ENCODE peak calls at places on chromosomes 4 and X, in eight cellular contexts. One of them, this sample, is unnamed.

GRCh38 chr4:146335763-146336412 is 121.5 kb downstream of the REELD1 start:
- DNase-seq in activated CD4-positive, CD25-positive, alpha-beta regulatory T cell: no peak
- DNase-seq in COR-L47: peak; percentile 14
- DNase-seq in heart left ventricle: no peak
- DNase-seq in stimulated activated CD4-positive, alpha-beta T cell treated with anti-CD3 and anti-CD28 coated beads, Interleukin-12 subunit alpha, Interleukin-12 subunit beta, amount 100 ng/mL, for 24 hours: no peak
- DNase-seq in NCI-H510A: no peak
- DNase-seq in HFF-Myc: no peak
- DNase-seq in cardiac septum: no peak
- DNase-seq in this sample: no peak

GRCh38 chrX:6574762-6575161 is 39.8 kb upstream of the VCX3A start:
- DNase-seq in activated CD4-positive, CD25-positive, alpha-beta regulatory T cell: no peak
- DNase-seq in COR-L47: no peak
- DNase-seq in heart left ventricle: no peak
- DNase-seq in stimulated activated CD4-positive, alpha-beta T cell treated with anti-CD3 and anti-CD28 coated beads, Interleukin-12 subunit alpha, Interleukin-12 subunit beta, amount 100 ng/mL, for 24 hours: no peak
- DNase-seq in NCI-H510A: no peak
- DNase-seq in HFF-Myc: no peak
- DNase-seq in cardiac septum: no peak
- DNase-seq in this sample: no peak

GRCh38 chrX:21493226-21493850 is 119.1 kb downstream of the CNKSR2 start:
- DNase-seq in activated CD4-positive, CD25-positive, alpha-beta regulatory T cell: no peak
- DNase-seq in COR-L47: no peak
- DNase-seq in heart left ventricle: no peak
- DNase-seq in stimulated activated CD4-positive, alpha-beta T cell treated with anti-CD3 and anti-CD28 coated beads, Interleukin-12 subunit alpha, Interleukin-12 subunit beta, amount 100 ng/mL, for 24 hours: no peak
- DNase-seq in NCI-H510A: no peak
- DNase-seq in HFF-Myc: no peak
- DNase-seq in cardiac septum: no peak
- DNase-seq in this sample: no peak

GRCh38 chr4:14880805-14881204 is 121.5 kb upstream of the CPEB2 start:
- DNase-seq in activated CD4-positive, CD25-positive, alpha-beta regulatory T cell: no peak
- DNase-seq in COR-L47: no peak
- DNase-seq in heart left ventricle: no peak
- DNase-seq in stimulated activated CD4-positive, alpha-beta T cell treated with anti-CD3 and anti-CD28 coated beads, Interleukin-12 subunit alpha, Interleukin-12 subunit beta, amount 100 ng/mL, for 24 hours: no peak
- DNase-seq in NCI-H510A: no peak
- DNase-seq in HFF-Myc: no peak
- DNase-seq in cardiac septum: no peak
- DNase-seq in this sample: no peak

GRCh38 chrX:44705817-44706551 is 137.8 kb upstream of the DUSP21 start:
- DNase-seq in activated CD4-positive, CD25-positive, alpha-beta regulatory T cell: no peak
- DNase-seq in COR-L47: no peak
- DNase-seq in heart left ventricle: no peak
- DNase-seq in stimulated activated CD4-positive, alpha-beta T cell treated with anti-CD3 and anti-CD28 coated beads, Interleukin-12 subunit alpha, Interleukin-12 subunit beta, amount 100 ng/mL, for 24 hours: no peak
- DNase-seq in NCI-H510A: no peak
- DNase-seq in HFF-Myc: peak; percentile 0
- DNase-seq in cardiac septum: no peak
- DNase-seq in this sample: no peak

GRCh38 chrX:19883878-19884277 is 3.5 kb downstream of the SH3KBP1 start:
- DNase-seq in activated CD4-positive, CD25-positive, alpha-beta regulatory T cell: no peak
- DNase-seq in COR-L47: no peak
- DNase-seq in heart left ventricle: no peak
- DNase-seq in stimulated activated CD4-positive, alpha-beta T cell treated with anti-CD3 and anti-CD28 coated beads, Interleukin-12 subunit alpha, Interleukin-12 subunit beta, amount 100 ng/mL, for 24 hours: no peak
- DNase-seq in NCI-H510A: no peak
- DNase-seq in HFF-Myc: no peak
- DNase-seq in cardiac septum: no peak
- DNase-seq in this sample: no peak

GRCh38 chrX:39752820-39753219 is 344.9 kb downstream of the BCOR start:
- DNase-seq in activated CD4-positive, CD25-positive, alpha-beta regulatory T cell: no peak
- DNase-seq in COR-L47: peak; percentile 39
- DNase-seq in heart left ventricle: peak; percentile 46
- DNase-seq in stimulated activated CD4-positive, alpha-beta T cell treated with anti-CD3 and anti-CD28 coated beads, Interleukin-12 subunit alpha, Interleukin-12 subunit beta, amount 100 ng/mL, for 24 hours: no peak
- DNase-seq in NCI-H510A: peak; percentile 45
- DNase-seq in HFF-Myc: no peak
- DNase-seq in cardiac septum: no peak
- DNase-seq in this sample: no peak

GRCh38 chrX:125402807-125403206 is 83.1 kb downstream of the TEX13C start:
- DNase-seq in activated CD4-positive, CD25-positive, alpha-beta regulatory T cell: no peak
- DNase-seq in COR-L47: no peak
- DNase-seq in heart left ventricle: no peak
- DNase-seq in stimulated activated CD4-positive, alpha-beta T cell treated with anti-CD3 and anti-CD28 coated beads, Interleukin-12 subunit alpha, Interleukin-12 subunit beta, amount 100 ng/mL, for 24 hours: no peak
- DNase-seq in NCI-H510A: no peak
- DNase-seq in HFF-Myc: no peak
- DNase-seq in cardiac septum: no peak
- DNase-seq in this sample: no peak

GRCh38 chr4:87150498-87151261 is 69.7 kb downstream of the KLHL8 start:
- DNase-seq in activated CD4-positive, CD25-positive, alpha-beta regulatory T cell: peak; percentile 4
- DNase-seq in COR-L47: peak; percentile 62
- DNase-seq in heart left ventricle: peak; percentile 46
- DNase-seq in stimulated activated CD4-positive, alpha-beta T cell treated with anti-CD3 and anti-CD28 coated beads, Interleukin-12 subunit alpha, Interleukin-12 subunit beta, amount 100 ng/mL, for 24 hours: peak; percentile 10
- DNase-seq in NCI-H510A: no peak
- DNase-seq in HFF-Myc: peak; percentile 70
- DNase-seq in cardiac septum: no peak
- DNase-seq in this sample: no peak

GRCh38 chrX:52217494-52218160 is 32.9 kb downstream of the MAGED4 start:
- DNase-seq in activated CD4-positive, CD25-positive, alpha-beta regulatory T cell: no peak
- DNase-seq in COR-L47: no peak
- DNase-seq in heart left ventricle: no peak
- DNase-seq in stimulated activated CD4-positive, alpha-beta T cell treated with anti-CD3 and anti-CD28 coated beads, Interleukin-12 subunit alpha, Interleukin-12 subunit beta, amount 100 ng/mL, for 24 hours: no peak
- DNase-seq in NCI-H510A: no peak
- DNase-seq in HFF-Myc: no peak
- DNase-seq in cardiac septum: no peak
- DNase-seq in this sample: no peak

GRCh38 chr4:133145758-133146157 is 3.3 kb upstream of the PCDH10 start:
- DNase-seq in activated CD4-positive, CD25-positive, alpha-beta regulatory T cell: no peak
- DNase-seq in COR-L47: no peak
- DNase-seq in heart left ventricle: no peak
- DNase-seq in stimulated activated CD4-positive, alpha-beta T cell treated with anti-CD3 and anti-CD28 coated beads, Interleukin-12 subunit alpha, Interleukin-12 subunit beta, amount 100 ng/mL, for 24 hours: no peak
- DNase-seq in NCI-H510A: no peak
- DNase-seq in HFF-Myc: no peak
- DNase-seq in cardiac septum: no peak
- DNase-seq in this sample: no peak

GRCh38 chr4:16129336-16129735 is 45.5 kb upstream of the PROM1 start:
- DNase-seq in activated CD4-positive, CD25-positive, alpha-beta regulatory T cell: no peak
- DNase-seq in COR-L47: peak; percentile 34
- DNase-seq in heart left ventricle: peak; percentile 18
- DNase-seq in stimulated activated CD4-positive, alpha-beta T cell treated with anti-CD3 and anti-CD28 coated beads, Interleukin-12 subunit alpha, Interleukin-12 subunit beta, amount 100 ng/mL, for 24 hours: no peak
- DNase-seq in NCI-H510A: no peak
- DNase-seq in HFF-Myc: no peak
- DNase-seq in cardiac septum: no peak
- DNase-seq in this sample: no peak

GRCh38 chr4:72900952-72901351 is 168.6 kb downstream of the COX18 start:
- DNase-seq in activated CD4-positive, CD25-positive, alpha-beta regulatory T cell: no peak
- DNase-seq in COR-L47: no peak
- DNase-seq in heart left ventricle: no peak
- DNase-seq in stimulated activated CD4-positive, alpha-beta T cell treated with anti-CD3 and anti-CD28 coated beads, Interleukin-12 subunit alpha, Interleukin-12 subunit beta, amount 100 ng/mL, for 24 hours: no peak
- DNase-seq in NCI-H510A: no peak
- DNase-seq in HFF-Myc: no peak
- DNase-seq in cardiac septum: no peak
- DNase-seq in this sample: no peak

GRCh38 chrX:49272426-49272825 is 2.8 kb downstream of the PPP1R3F start:
- DNase-seq in activated CD4-positive, CD25-positive, alpha-beta regulatory T cell: peak; percentile 3
- DNase-seq in COR-L47: no peak
- DNase-seq in heart left ventricle: no peak
- DNase-seq in stimulated activated CD4-positive, alpha-beta T cell treated with anti-CD3 and anti-CD28 coated beads, Interleukin-12 subunit alpha, Interleukin-12 subunit beta, amount 100 ng/mL, for 24 hours: no peak
- DNase-seq in NCI-H510A: no peak
- DNase-seq in HFF-Myc: no peak
- DNase-seq in cardiac septum: no peak
- DNase-seq in this sample: no peak

GRCh38 chr4:7001271-7001670 is 41.9 kb upstream of the TADA2B start:
- DNase-seq in activated CD4-positive, CD25-positive, alpha-beta regulatory T cell: no peak
- DNase-seq in COR-L47: no peak
- DNase-seq in heart left ventricle: no peak
- DNase-seq in stimulated activated CD4-positive, alpha-beta T cell treated with anti-CD3 and anti-CD28 coated beads, Interleukin-12 subunit alpha, Interleukin-12 subunit beta, amount 100 ng/mL, for 24 hours: no peak
- DNase-seq in NCI-H510A: no peak
- DNase-seq in HFF-Myc: no peak
- DNase-seq in cardiac septum: no peak
- DNase-seq in this sample: no peak

GRCh38 chr4:69738872-69739271 is 21.5 kb downstream of the SULT1B1 start:
- DNase-seq in activated CD4-positive, CD25-positive, alpha-beta regulatory T cell: no peak
- DNase-seq in COR-L47: no peak
- DNase-seq in heart left ventricle: no peak
- DNase-seq in stimulated activated CD4-positive, alpha-beta T cell treated with anti-CD3 and anti-CD28 coated beads, Interleukin-12 subunit alpha, Interleukin-12 subunit beta, amount 100 ng/mL, for 24 hours: no peak
- DNase-seq in NCI-H510A: no peak
- DNase-seq in HFF-Myc: no peak
- DNase-seq in cardiac septum: no peak
- DNase-seq in this sample: no peak